ENCODE peak calls at places on chromosome 17, in six cellular contexts. Y is transverse colon, T is breast epithelium, H is endothelial cell of umbilical vein, R is HepG2, L is HCT116. F is an unnamed sample.

GRCh38 chr17:20787281-20787680 is 207.8 kb downstream of the CDRT15L2 start:
- DNase-seq in L (no peak), Y (no peak), T (no peak), R (no peak), H (no peak), F (no peak)

GRCh38 chr17:42517516-42517915 is 18.5 kb upstream of the NAGLU start:
- DNase-seq in T (peak; percentile 85), Y (peak; percentile 91), L (peak; percentile 56), R (peak; percentile 80), H (peak; percentile 90), F (peak; percentile 98)

GRCh38 chr17:57957886-57958285 is 2.7 kb upstream of the CUEDC1 start:
- DNase-seq in L (no peak), R (no peak), Y (no peak), T (no peak), H (no peak), F (peak; percentile 60)

GRCh38 chr17:18041776-18042175 is 2.6 kb downstream of the GID4 start:
- DNase-seq in T (no peak), Y (no peak), R (no peak), H (no peak), L (no peak), F (no peak)

GRCh38 chr17:82662711-82663261 is 14.5 kb upstream of the WDR45B start:
- DNase-seq in R (no peak), T (no peak), Y (no peak), H (no peak), L (no peak), F (no peak)

GRCh38 chr17:33986566-33986965 is 268.5 kb upstream of the CCL2 start:
- DNase-seq in H (no peak), L (no peak), R (no peak), Y (no peak), T (no peak), F (no peak)

GRCh38 chr17:62592305-62593099 is 35.0 kb upstream of the MRC2 start:
- DNase-seq in Y (no peak), L (no peak), T (no peak), R (no peak), H (peak; percentile 9), F (no peak)

GRCh38 chr17:50213026-50214015 is 11.9 kb upstream of the COL1A1 start:
- DNase-seq in H (no peak), L (no peak), Y (no peak), R (peak; percentile 73), T (no peak), F (no peak)

GRCh38 chr17:34199449-34199848 is 55.6 kb upstream of the CCL2 start:
- DNase-seq in H (no peak), T (no peak), Y (no peak), L (no peak), R (no peak), F (no peak)

GRCh38 chr17:48556534-48557401 is 11.9 kb upstream of the HOXB2 start:
- DNase-seq in L (no peak), H (peak; percentile 59), R (no peak), Y (no peak), T (no peak), F (no peak)

GRCh38 chr17:35898283-35899070 is 18.3 kb upstream of the CCL5 start:
- DNase-seq in R (no peak), Y (peak; percentile 40), L (no peak), H (peak; percentile 15), T (no peak), F (no peak)

GRCh38 chr17:63911657-63912100 is 621 bp upstream of the CSHL1 start:
- DNase-seq in L (peak; percentile 16), H (peak; percentile 26), R (no peak), T (no peak), Y (peak; percentile 44), F (no peak)

GRCh38 chr17:21278304-21279197 is 6.0 kb upstream of the MAP2K3 start:
- DNase-seq in H (no peak), Y (peak; percentile 80), L (no peak), T (no peak), R (no peak), F (no peak)

GRCh38 chr17:51275381-51275780 is 15.0 kb downstream of the UTP18 start:
- DNase-seq in H (no peak), T (no peak), L (no peak), Y (no peak), R (no peak), F (no peak)

GRCh38 chr17:48134912-48135480 is 27.4 kb downstream of the SNX11 start:
- DNase-seq in R (no peak), L (no peak), Y (no peak), T (no peak), H (no peak), F (no peak)

GRCh38 chr17:66438101-66438500 is 135.7 kb downstream of the PRKCA start:
- DNase-seq in R (no peak), H (no peak), L (no peak), T (no peak), Y (no peak), F (no peak)

GRCh38 chr17:32310927-32311568 is 30.9 kb downstream of the C17orf75 start:
- DNase-seq in H (no peak), Y (no peak), T (no peak), R (no peak), L (no peak), F (no peak)

GRCh38 chr17:4786516-4786915 is 352 bp upstream of the VMO1 start:
- DNase-seq in T (no peak), R (no peak), L (no peak), Y (no peak), H (no peak), F (no peak)

GRCh38 chr17:74943808-74944522 is 8.3 kb downstream of the OTOP3 start:
- DNase-seq in R (no peak), H (no peak), T (no peak), L (no peak), Y (peak; percentile 47), F (no peak)

GRCh38 chr17:74949455-74950115 is 13.9 kb downstream of the OTOP3 start:
- DNase-seq in H (no peak), T (no peak), R (no peak), L (no peak), Y (no peak), F (no peak)

GRCh38 chr17:74947041-74947754 is 11.5 kb downstream of the OTOP3 start:
- DNase-seq in H (no peak), R (no peak), T (no peak), L (no peak), Y (no peak), F (no peak)

GRCh38 chr17:74946641-74947040 is 10.9 kb downstream of the OTOP3 start:
- DNase-seq in T (no peak), Y (no peak), R (no peak), H (no peak), L (no peak), F (no peak)

DNA sequence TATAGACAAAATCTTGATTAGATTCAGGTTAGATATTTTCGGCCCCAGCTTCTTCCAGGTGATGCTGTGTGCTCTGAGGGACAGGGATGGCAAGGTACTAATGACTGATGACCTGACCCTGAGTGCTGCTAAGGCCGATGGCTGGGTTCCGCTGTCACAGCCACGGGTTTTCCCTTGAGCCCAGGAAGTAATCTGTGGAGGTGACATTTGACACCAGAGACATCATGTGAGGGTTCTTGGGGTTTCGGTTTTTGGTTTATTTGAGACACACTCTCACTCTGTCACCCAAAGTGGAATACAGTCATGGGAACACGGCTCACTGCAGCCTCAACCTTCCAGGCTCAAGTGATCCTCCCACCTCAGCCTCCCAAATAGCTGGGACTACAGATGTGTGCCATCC is 9.8 kb downstream of the OTOP3 start:
- DNase-seq in L (no peak), Y (no peak), R (no peak), H (no peak), T (no peak), F (no peak)
- TF ChIP-seq POLR2A in L (no peak), Y (no peak), R (no peak), H (no peak), T (no peak), F (no peak)

GRCh38 chr17:75032896-75033294 is 13.9 kb downstream of the ATP5PD start:
- DNase-seq in T (no peak), Y (no peak), H (peak; percentile 49), L (no peak), R (no peak), F (no peak)

GRCh38 chr17:75031972-75032895 is 14.5 kb downstream of the ATP5PD start:
- DNase-seq in R (peak; percentile 54), H (peak; percentile 43), L (peak; percentile 38), Y (peak; percentile 74), T (peak; percentile 69), F (peak; percentile 95)

GRCh38 chr17:75036643-75037268 is 10.0 kb downstream of the ATP5PD start:
- DNase-seq in Y (peak; percentile 90), R (no peak), L (peak; percentile 89), T (peak; percentile 67), H (peak; percentile 85), F (peak; percentile 96)

GRCh38 chr17:75034236-75034908 is 12.4 kb downstream of the ATP5PD start:
- DNase-seq in Y (peak; percentile 88), H (peak; percentile 88), L (peak; percentile 93), T (peak; percentile 89), R (peak; percentile 94), F (peak; percentile 98)

GRCh38 chr17:75033346-75034235 is 13.2 kb downstream of the ATP5PD start:
- DNase-seq in L (peak; percentile 94), Y (peak; percentile 93), H (peak; percentile 93), T (peak; percentile 95), R (peak; percentile 94), F (peak; percentile 100)
- TF ChIP-seq POLR2AphosphoS5 in L (peak; percentile 50), Y (peak; percentile 58), H (peak; percentile 40), T (peak; percentile 78), R (no peak), F (peak; percentile 42)

DNA sequence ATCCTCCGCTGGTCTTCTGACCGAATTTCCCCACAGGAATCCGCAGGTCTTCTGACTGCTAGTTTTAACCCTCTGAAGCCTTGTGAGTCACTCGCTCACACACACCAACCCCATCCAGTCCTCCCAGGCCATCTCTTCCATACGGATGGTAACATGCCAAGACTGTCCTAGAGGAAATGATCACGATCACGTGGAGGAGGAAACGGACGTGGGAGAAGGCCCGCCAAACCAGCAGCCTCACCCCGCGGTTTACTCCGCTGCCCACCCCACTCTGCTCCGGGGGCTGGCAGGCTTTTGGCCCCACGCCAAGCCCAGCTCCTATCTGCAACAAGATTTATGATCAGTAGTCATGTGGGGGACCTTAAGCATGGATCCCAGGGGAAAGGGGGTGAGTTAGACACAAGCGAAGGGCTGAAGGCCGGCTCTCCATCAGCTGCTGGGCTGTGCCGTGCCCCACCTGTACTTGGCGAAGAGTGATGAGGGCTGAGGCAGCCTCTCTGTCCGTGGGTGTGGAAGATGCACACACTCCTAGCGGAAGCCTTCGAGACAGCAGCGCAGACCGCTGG is 1.5 kb upstream of the FAAP100 start:
- DNase-seq in Y (peak; percentile 33), T (no peak), H (peak; percentile 89), L (peak; percentile 16), R (no peak), F (no peak)
- H3K4me1 ChIP-seq in Y (peaks cover 14% of the 10 kb centered on the region), T (peaks cover 9% of the 10 kb centered on the region), H (peaks cover 46% of the 10 kb centered on the region), L (peaks cover 46% of the 10 kb centered on the region), R (peaks cover 50% of the 10 kb centered on the region), F (peaks cover 38% of the 10 kb centered on the region)

DNA sequence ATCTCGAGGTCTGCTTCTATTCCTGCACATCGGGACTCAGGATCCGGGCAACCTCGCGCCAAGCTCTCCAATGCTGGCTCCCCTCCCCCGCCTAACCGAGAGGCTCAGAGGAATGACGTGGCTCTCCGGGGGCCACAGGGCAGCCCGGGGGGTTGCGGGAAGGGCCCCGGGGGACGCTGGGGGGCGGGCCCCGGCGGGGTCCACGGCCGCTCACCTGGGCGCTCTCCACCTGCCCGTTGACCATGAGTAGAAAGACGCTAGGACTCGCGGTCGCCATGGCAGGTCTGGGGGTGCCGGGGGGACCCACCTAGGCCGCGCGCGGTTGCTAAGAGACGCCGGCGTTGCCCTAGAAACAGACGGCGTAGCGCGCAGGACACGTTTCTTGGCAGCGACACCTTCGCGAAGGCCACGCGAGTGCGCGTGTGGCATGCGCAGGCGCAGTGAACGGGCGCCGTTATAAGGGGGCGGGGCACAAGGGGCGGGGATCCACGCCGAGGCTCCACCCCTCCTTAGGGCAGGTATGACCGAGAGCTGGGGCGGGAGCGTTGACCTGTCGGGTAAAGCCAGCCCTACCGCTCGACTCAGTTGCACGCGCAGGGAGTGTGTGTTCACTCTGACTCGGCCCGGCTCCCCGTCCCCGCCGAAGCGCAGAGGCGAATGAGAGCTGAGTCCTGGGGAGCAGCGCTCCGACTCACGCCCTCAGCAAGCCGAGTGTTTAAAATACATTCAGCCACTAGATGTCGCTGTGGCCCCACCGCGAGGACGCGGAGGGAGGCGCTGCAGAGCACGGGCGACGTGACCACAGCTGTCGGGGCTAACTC is at the start of gene B9D1:
- DNase-seq in Y (peak; percentile 96), H (peak; percentile 93), T (peak; percentile 93), R (peak; percentile 77), L (peak; percentile 87), F (peak; percentile 97)
- TF ChIP-seq POLR2A in Y (no peak), H (peak; percentile 10), T (no peak), R (peak; percentile 72), L (peak; percentile 0), F (no peak)

F was measured in esophagus muscularis mucosa.